ENCODE peak calls at places on chromosomes 5 and 9, in five cellular contexts. G is HTR-8/SVneo; Q is activated naive CD4-positive, alpha-beta T cell; X is nephron progenitor cell; O is endothelial cell of umbilical vein. U is an unnamed sample.

GRCh38 chr5:15587941-15588340 is 88.0 kb downstream of the FBXL7 start:
- DNase-seq in G (peak), Q (no peak), X (no peak), O (no peak), U (no peak)

GRCh38 chr9:72588336-72588735 is 66.9 kb downstream of the TMC1 start:
- DNase-seq in G (no peak), Q (no peak), X (no peak), O (no peak), U (no peak)

GRCh38 chr9:33818832-33819500 is 2.0 kb downstream of the UBE2R2 start:
- DNase-seq in G (no peak), Q (no peak), X (no peak), O (peak), U (peak)

GRCh38 chr5:100797863-100798262 is 105.2 kb downstream of the ST8SIA4 start:
- DNase-seq in G (no peak), Q (no peak), X (no peak), O (peak), U (peak)

GRCh38 chr5:87754009-87754757 is 341.5 kb upstream of the CCNH start:
- DNase-seq in G (no peak), Q (no peak), X (no peak), O (no peak), U (no peak)

GRCh38 chr5:172438304-172438652 is 16.0 kb downstream of the SH3PXD2B start:
- DNase-seq in G (no peak), Q (no peak), X (no peak), O (no peak), U (no peak)

GRCh38 chr9:17863213-17863883 is 284.5 kb downstream of the SH3GL2 start:
- DNase-seq in G (no peak), Q (no peak), X (no peak), O (no peak), U (no peak)

GRCh38 chr5:82859439-82860140 is 217.6 kb downstream of the TMEM167A start:
- DNase-seq in G (no peak), Q (no peak), X (no peak), O (no peak), U (no peak)

GRCh38 chr9:105697871-105698270 is 3.5 kb downstream of the TMEM38B start:
- DNase-seq in G (no peak), Q (no peak), X (no peak), O (no peak), U (no peak)

GRCh38 chr9:132752877-132753592 is 82.8 kb downstream of the GTF3C4 start:
- DNase-seq in G (no peak), Q (no peak), X (no peak), O (no peak), U (no peak)

GRCh38 chr5:8840237-8840636 is 705.6 kb downstream of the SEMA5A start:
- DNase-seq in G (no peak), Q (no peak), X (no peak), O (no peak), U (no peak)

GRCh38 chr5:90518666-90519065 is 10.7 kb downstream of the LYSMD3 start:
- DNase-seq in G (no peak), Q (no peak), X (no peak), O (peak), U (peak)

GRCh38 chr5:15012061-15012460 is 140.5 kb upstream of the ANKH start:
- DNase-seq in G (no peak), Q (no peak), X (no peak), O (no peak), U (no peak)

GRCh38 chr5:142320851-142321560 is 3.8 kb downstream of the SPRY4 start:
- DNase-seq in G (no peak), Q (no peak), X (no peak), O (peak), U (peak)

GRCh38 chr5:126460977-126461376 is 37.8 kb downstream of the GRAMD2B start:
- DNase-seq in G (no peak), Q (no peak), X (no peak), O (no peak), U (no peak)

GRCh38 chr5:154193176-154193575 is 2.6 kb downstream of the GALNT10 start:
- DNase-seq in G (no peak), Q (no peak), X (no peak), O (no peak), U (no peak)

GRCh38 chr9:347667-348292 is 133.1 kb downstream of the DOCK8 start:
- DNase-seq in G (peak), Q (no peak), X (no peak), O (peak), U (peak)

GRCh38 chr9:103942652-103943051 is 151.5 kb upstream of the SMC2 start:
- DNase-seq in G (no peak), Q (no peak), X (no peak), O (no peak), U (no peak)

GRCh38 chr5:132263548-132264261 is 6.2 kb downstream of the PDLIM4 start:
- DNase-seq in G (peak), Q (no peak), X (no peak), O (peak), U (peak)

GRCh38 chr5:477247-477646 is 34.3 kb downstream of the EXOC3 start:
- DNase-seq in G (no peak), Q (no peak), X (peak), O (no peak), U (no peak)

GRCh38 chr5:135038829-135039525 is 4.9 kb upstream of the PITX1 start:
- DNase-seq in G (no peak), Q (no peak), X (no peak), O (no peak), U (no peak)